ENCODE peak calls at places on chromosome 9, in eight cellular contexts. One of them, this sample, is unnamed.

GRCh38 chr9:764105-764524 is 77.4 kb upstream of the DMRT1 start:
- DNase-seq in sigmoid colon: peak
- DNase-seq in ascending aorta: peak
- DNase-seq in lower leg skin: peak
- DNase-seq in astrocyte of the spinal cord: peak
- DNase-seq in HFF-Myc: peak
- DNase-seq in stomach: peak
- DNase-seq in type B pancreatic cell: no peak
- DNase-seq in this sample: no peak

GRCh38 chr9:130329061-130329460 is 63.5 kb downstream of the HMCN2 start:
- DNase-seq in ascending aorta: no peak
- DNase-seq in stomach: no peak
- DNase-seq in type B pancreatic cell: no peak
- DNase-seq in astrocyte of the spinal cord: no peak
- DNase-seq in sigmoid colon: no peak
- DNase-seq in HFF-Myc: no peak
- DNase-seq in lower leg skin: no peak
- DNase-seq in this sample: no peak

GRCh38 chr9:36725777-36726356 is 153.2 kb downstream of the MELK start:
- DNase-seq in lower leg skin: no peak
- DNase-seq in HFF-Myc: no peak
- DNase-seq in ascending aorta: no peak
- DNase-seq in astrocyte of the spinal cord: no peak
- DNase-seq in type B pancreatic cell: no peak
- DNase-seq in sigmoid colon: no peak
- DNase-seq in stomach: no peak
- DNase-seq in this sample: no peak

GRCh38 chr9:114180701-114181582 is 25.6 kb downstream of the COL27A1 start:
- DNase-seq in lower leg skin: no peak
- DNase-seq in astrocyte of the spinal cord: peak
- DNase-seq in sigmoid colon: peak
- DNase-seq in ascending aorta: no peak
- DNase-seq in type B pancreatic cell: no peak
- DNase-seq in stomach: no peak
- DNase-seq in HFF-Myc: peak
- DNase-seq in this sample: no peak

GRCh38 chr9:119091074-119091473 is 278.2 kb downstream of the BRINP1 start:
- DNase-seq in lower leg skin: no peak
- DNase-seq in astrocyte of the spinal cord: no peak
- DNase-seq in ascending aorta: no peak
- DNase-seq in sigmoid colon: no peak
- DNase-seq in type B pancreatic cell: no peak
- DNase-seq in HFF-Myc: no peak
- DNase-seq in stomach: no peak
- DNase-seq in this sample: no peak

GRCh38 chr9:114035221-114035844 is 42.8 kb downstream of the AMBP start:
- DNase-seq in type B pancreatic cell: peak
- DNase-seq in HFF-Myc: no peak
- DNase-seq in stomach: no peak
- DNase-seq in astrocyte of the spinal cord: no peak
- DNase-seq in sigmoid colon: peak
- DNase-seq in lower leg skin: no peak
- DNase-seq in ascending aorta: peak
- DNase-seq in this sample: no peak

GRCh38 chr9:81456431-81456970 is 232.8 kb downstream of the TLE1 start:
- DNase-seq in astrocyte of the spinal cord: peak
- DNase-seq in lower leg skin: no peak
- DNase-seq in stomach: no peak
- DNase-seq in HFF-Myc: no peak
- DNase-seq in sigmoid colon: no peak
- DNase-seq in type B pancreatic cell: no peak
- DNase-seq in ascending aorta: no peak
- DNase-seq in this sample: no peak

GRCh38 chr9:70049236-70049635 is 5.6 kb downstream of the MAMDC2 start:
- DNase-seq in astrocyte of the spinal cord: peak
- DNase-seq in lower leg skin: peak
- DNase-seq in sigmoid colon: peak
- DNase-seq in type B pancreatic cell: no peak
- DNase-seq in ascending aorta: peak
- DNase-seq in HFF-Myc: no peak
- DNase-seq in stomach: peak
- DNase-seq in this sample: no peak

GRCh38 chr9:121483049-121483448 is 16.6 kb downstream of the GGTA1 start:
- DNase-seq in sigmoid colon: no peak
- DNase-seq in HFF-Myc: no peak
- DNase-seq in astrocyte of the spinal cord: no peak
- DNase-seq in lower leg skin: no peak
- DNase-seq in type B pancreatic cell: no peak
- DNase-seq in ascending aorta: no peak
- DNase-seq in stomach: no peak
- DNase-seq in this sample: no peak

GRCh38 chr9:123048748-123049147 is 15.3 kb downstream of the GPR21 start:
- DNase-seq in lower leg skin: no peak
- DNase-seq in stomach: no peak
- DNase-seq in type B pancreatic cell: no peak
- DNase-seq in sigmoid colon: no peak
- DNase-seq in astrocyte of the spinal cord: no peak
- DNase-seq in ascending aorta: no peak
- DNase-seq in HFF-Myc: no peak
- DNase-seq in this sample: no peak

GRCh38 chr9:94922691-94923107 is 196.2 kb downstream of the AOPEP start:
- DNase-seq in sigmoid colon: peak
- DNase-seq in type B pancreatic cell: no peak
- DNase-seq in stomach: no peak
- DNase-seq in lower leg skin: peak
- DNase-seq in HFF-Myc: no peak
- DNase-seq in astrocyte of the spinal cord: no peak
- DNase-seq in ascending aorta: no peak
- DNase-seq in this sample: no peak

GRCh38 chr9:129259373-129259772 is 81.3 kb upstream of the IER5L start:
- DNase-seq in sigmoid colon: no peak
- DNase-seq in ascending aorta: no peak
- DNase-seq in stomach: no peak
- DNase-seq in type B pancreatic cell: no peak
- DNase-seq in astrocyte of the spinal cord: no peak
- DNase-seq in HFF-Myc: no peak
- DNase-seq in lower leg skin: no peak
- DNase-seq in this sample: no peak

GRCh38 chr9:82467478-82467877 is 478.9 kb downstream of the SPATA31D1 start:
- DNase-seq in stomach: no peak
- DNase-seq in astrocyte of the spinal cord: no peak
- DNase-seq in sigmoid colon: no peak
- DNase-seq in ascending aorta: no peak
- DNase-seq in HFF-Myc: no peak
- DNase-seq in lower leg skin: no peak
- DNase-seq in type B pancreatic cell: no peak
- DNase-seq in this sample: no peak

GRCh38 chr9:35516481-35516880 is 26.6 kb downstream of the RUSC2 start:
- DNase-seq in stomach: no peak
- DNase-seq in sigmoid colon: no peak
- DNase-seq in lower leg skin: no peak
- DNase-seq in astrocyte of the spinal cord: peak
- DNase-seq in ascending aorta: no peak
- DNase-seq in type B pancreatic cell: no peak
- DNase-seq in HFF-Myc: no peak
- DNase-seq in this sample: no peak

GRCh38 chr9:126411225-126411947 is 84.8 kb downstream of the MVB12B start:
- DNase-seq in stomach: no peak
- DNase-seq in lower leg skin: no peak
- DNase-seq in HFF-Myc: no peak
- DNase-seq in ascending aorta: no peak
- DNase-seq in type B pancreatic cell: no peak
- DNase-seq in sigmoid colon: no peak
- DNase-seq in astrocyte of the spinal cord: peak
- DNase-seq in this sample: no peak

GRCh38 chr9:137302176-137303030 is at the start of gene NRARP:
- DNase-seq in sigmoid colon: peak
- DNase-seq in astrocyte of the spinal cord: peak
- DNase-seq in type B pancreatic cell: peak
- DNase-seq in stomach: peak
- DNase-seq in lower leg skin: peak
- DNase-seq in HFF-Myc: no peak
- DNase-seq in ascending aorta: peak
- DNase-seq in this sample: peak
- TF ChIP-seq CTCF in sigmoid colon: peak
- TF ChIP-seq CTCF in astrocyte of the spinal cord: peak
- TF ChIP-seq CTCF in type B pancreatic cell: peak
- TF ChIP-seq CTCF in stomach: peak
- TF ChIP-seq CTCF in lower leg skin: no peak
- TF ChIP-seq CTCF in HFF-Myc: peak
- TF ChIP-seq CTCF in ascending aorta: peak
- TF ChIP-seq CTCF in this sample: peak

GRCh38 chr9:98399950-98400683 is 144.7 kb upstream of the TBC1D2 start:
- DNase-seq in HFF-Myc: no peak
- DNase-seq in type B pancreatic cell: no peak
- DNase-seq in sigmoid colon: no peak
- DNase-seq in ascending aorta: no peak
- DNase-seq in lower leg skin: no peak
- DNase-seq in astrocyte of the spinal cord: no peak
- DNase-seq in stomach: no peak
- DNase-seq in this sample: no peak
- TF ChIP-seq CTCF in HFF-Myc: peak
- TF ChIP-seq CTCF in type B pancreatic cell: peak
- TF ChIP-seq CTCF in sigmoid colon: no peak
- TF ChIP-seq CTCF in ascending aorta: no peak
- TF ChIP-seq CTCF in lower leg skin: no peak
- TF ChIP-seq CTCF in astrocyte of the spinal cord: no peak
- TF ChIP-seq CTCF in stomach: no peak
- TF ChIP-seq CTCF in this sample: no peak

DNA sequence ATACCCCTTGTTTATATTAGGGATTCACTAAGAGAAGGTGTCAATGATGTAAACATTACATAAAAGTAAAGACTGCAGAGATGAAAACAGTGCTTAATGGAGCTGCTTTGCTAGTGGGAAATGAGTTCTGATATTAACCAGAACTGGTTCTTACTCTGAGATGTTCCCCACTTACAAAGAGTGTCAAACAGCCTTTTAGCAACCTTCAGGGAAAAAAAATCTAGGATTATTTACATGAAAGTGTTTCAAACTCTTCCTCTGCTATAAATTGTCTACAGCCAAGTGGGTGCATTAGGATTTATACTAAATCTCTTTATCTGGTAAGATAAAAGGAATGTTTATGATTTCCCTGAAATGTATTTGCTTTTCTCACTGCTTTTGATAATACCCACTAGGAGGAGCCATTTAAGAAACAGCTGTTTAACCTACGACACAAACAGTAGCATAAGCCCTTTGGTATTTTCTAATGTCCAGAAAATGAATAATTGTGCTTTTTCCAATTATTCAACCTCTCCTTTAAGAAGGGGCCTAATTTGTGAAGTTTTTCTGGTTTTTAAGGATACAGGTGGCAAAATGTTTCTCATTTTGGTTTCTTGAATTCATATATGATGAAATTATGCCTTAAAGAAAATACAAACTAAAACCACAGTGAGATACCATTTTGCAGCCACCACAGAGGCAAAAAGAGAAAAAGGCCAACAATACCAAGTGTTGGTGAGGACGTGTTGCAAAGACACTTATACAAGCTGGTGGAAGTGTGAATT is 186.3 kb downstream of the TLE4 start:
- DNase-seq in sigmoid colon: no peak
- DNase-seq in lower leg skin: no peak
- DNase-seq in astrocyte of the spinal cord: peak
- DNase-seq in stomach: no peak
- DNase-seq in ascending aorta: no peak
- DNase-seq in type B pancreatic cell: no peak
- DNase-seq in HFF-Myc: no peak
- DNase-seq in this sample: no peak
- TF ChIP-seq CTCF in sigmoid colon: no peak
- TF ChIP-seq CTCF in lower leg skin: no peak
- TF ChIP-seq CTCF in astrocyte of the spinal cord: peak
- TF ChIP-seq CTCF in stomach: no peak
- TF ChIP-seq CTCF in ascending aorta: no peak
- TF ChIP-seq CTCF in type B pancreatic cell: peak
- TF ChIP-seq CTCF in HFF-Myc: peak
- TF ChIP-seq CTCF in this sample: peak

GRCh38 chr9:87112656-87113055 is 165.3 kb upstream of the GAS1 start:
- DNase-seq in stomach: no peak
- DNase-seq in type B pancreatic cell: no peak
- DNase-seq in lower leg skin: no peak
- DNase-seq in ascending aorta: no peak
- DNase-seq in sigmoid colon: no peak
- DNase-seq in astrocyte of the spinal cord: peak
- DNase-seq in HFF-Myc: no peak
- DNase-seq in this sample: no peak

GRCh38 chr9:87116492-87116891 is 169.2 kb upstream of the GAS1 start:
- DNase-seq in type B pancreatic cell: no peak
- DNase-seq in lower leg skin: no peak
- DNase-seq in HFF-Myc: no peak
- DNase-seq in astrocyte of the spinal cord: no peak
- DNase-seq in ascending aorta: no peak
- DNase-seq in sigmoid colon: no peak
- DNase-seq in stomach: no peak
- DNase-seq in this sample: no peak

GRCh38 chr9:87115790-87116189 is 168.5 kb upstream of the GAS1 start:
- DNase-seq in sigmoid colon: no peak
- DNase-seq in lower leg skin: no peak
- DNase-seq in HFF-Myc: no peak
- DNase-seq in stomach: no peak
- DNase-seq in type B pancreatic cell: no peak
- DNase-seq in astrocyte of the spinal cord: no peak
- DNase-seq in ascending aorta: no peak
- DNase-seq in this sample: no peak

GRCh38 chr9:87111010-87111409 is 163.7 kb upstream of the GAS1 start:
- DNase-seq in lower leg skin: no peak
- DNase-seq in type B pancreatic cell: no peak
- DNase-seq in stomach: no peak
- DNase-seq in ascending aorta: no peak
- DNase-seq in astrocyte of the spinal cord: no peak
- DNase-seq in sigmoid colon: no peak
- DNase-seq in HFF-Myc: no peak
- DNase-seq in this sample: no peak

DNA sequence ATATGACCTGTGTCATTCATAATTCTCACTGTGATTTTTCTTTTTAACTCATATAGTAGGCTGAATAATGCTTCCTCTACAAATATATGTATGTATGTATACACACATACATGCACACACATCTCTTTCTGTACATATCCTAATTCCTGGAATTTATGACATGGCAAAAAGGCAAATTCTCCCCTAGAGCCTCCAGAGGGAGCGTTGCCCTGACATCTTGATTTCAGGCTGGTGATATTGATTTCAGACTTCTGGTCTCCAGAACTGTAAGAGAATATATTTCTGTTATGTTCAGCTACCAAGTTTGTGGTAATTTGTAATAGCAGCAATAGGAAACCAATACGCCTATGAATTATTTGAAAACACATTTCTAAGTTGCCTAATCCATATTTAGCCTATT is 166.6 kb upstream of the GAS1 start:
- DNase-seq in lower leg skin: no peak
- DNase-seq in sigmoid colon: no peak
- DNase-seq in stomach: no peak
- DNase-seq in astrocyte of the spinal cord: no peak
- DNase-seq in type B pancreatic cell: no peak
- DNase-seq in ascending aorta: no peak
- DNase-seq in HFF-Myc: no peak
- DNase-seq in this sample: no peak
- TF ChIP-seq CTCF in lower leg skin: no peak
- TF ChIP-seq CTCF in sigmoid colon: no peak
- TF ChIP-seq CTCF in stomach: no peak
- TF ChIP-seq CTCF in astrocyte of the spinal cord: peak
- TF ChIP-seq CTCF in type B pancreatic cell: no peak
- TF ChIP-seq CTCF in ascending aorta: no peak
- TF ChIP-seq CTCF in HFF-Myc: peak
- TF ChIP-seq CTCF in this sample: no peak

This sample was measured in mesothelial cell of epicardium.